ENCODE peak calls at places on chromosomes 4 and X, in five cellular contexts. L is NCI-H1417 treated with DMSO at 0.1 percent for 48 hours; R is neural progenitor cell; X is activated CD8-positive, alpha-beta memory T cell treated with anti-CD3 and anti-CD28 coated beads for 48 hours; W is GM18507. O is an unnamed sample.

GRCh38 chrX:128106630-128107029 is 54.4 kb upstream of the ACTRT1 start:
- DNase-seq in L (no peak), R (peak; percentile 49), X (no peak), W (no peak), O (no peak)

GRCh38 chr4:31613946-31614623 is 893.9 kb downstream of the PCDH7 start:
- DNase-seq in L (no peak), R (peak; percentile 21), X (no peak), W (no peak), O (no peak)

GRCh38 chr4:2910409-2910808 is 52.8 kb downstream of the NOP14 start:
- DNase-seq in L (no peak), R (peak; percentile 26), X (no peak), W (no peak), O (no peak)

GRCh38 chrX:148459343-148459742 is 41.1 kb upstream of the AFF2 start:
- DNase-seq in L (no peak), R (no peak), X (no peak), W (no peak), O (no peak)

GRCh38 chr4:160212078-160212477 is 1109.2 kb downstream of the RAPGEF2 start:
- DNase-seq in L (no peak), R (no peak), X (no peak), W (no peak), O (no peak)

GRCh38 chrX:70509078-70509477 is 64.4 kb downstream of the DLG3 start:
- DNase-seq in L (no peak), R (no peak), X (no peak), W (no peak), O (no peak)

GRCh38 chr4:67451464-67451863 is 93.8 kb downstream of the CENPC start:
- DNase-seq in L (no peak), R (no peak), X (no peak), W (no peak), O (peak; percentile 16)

GRCh38 chr4:184599492-184600135 is 49.6 kb downstream of the CASP3 start:
- DNase-seq in L (no peak), R (no peak), X (no peak), W (no peak), O (peak; percentile 78)

GRCh38 chr4:140268441-140268840 is 105.0 kb upstream of the SCOC start:
- DNase-seq in L (no peak), R (no peak), X (no peak), W (no peak), O (no peak)

GRCh38 chrX:129748265-129748664 is 9.5 kb downstream of the XPNPEP2 start:
- DNase-seq in L (no peak), R (no peak), X (no peak), W (no peak), O (peak; percentile 80)

GRCh38 chr4:26201119-26201518 is 119.7 kb upstream of the RBPJ start:
- DNase-seq in L (no peak), R (no peak), X (no peak), W (no peak), O (no peak)

GRCh38 chr4:122854860-122855259 is 28.2 kb downstream of the FGF2 start:
- DNase-seq in L (no peak), R (peak; percentile 17), X (no peak), W (no peak), O (no peak)

GRCh38 chr4:24965627-24966026 is 52.8 kb upstream of the CCDC149 start:
- DNase-seq in L (no peak), R (peak; percentile 27), X (no peak), W (no peak), O (no peak)

GRCh38 chr4:143381171-143382118 is 44.8 kb downstream of the GAB1 start:
- DNase-seq in L (no peak), R (no peak), X (no peak), W (no peak), O (peak; percentile 79)

GRCh38 chr4:78768447-78769177 is 7.5 kb upstream of the BMP2K start:
- DNase-seq in L (no peak), R (no peak), X (no peak), W (no peak), O (peak; percentile 59)

GRCh38 chr4:1241466-1241935 is 7.4 kb downstream of the CTBP1 start:
- DNase-seq in L (no peak), R (no peak), X (no peak), W (no peak), O (no peak)

GRCh38 chr4:152957437-152958185 is 21.5 kb downstream of the FHDC1 start:
- DNase-seq in L (no peak), R (no peak), X (no peak), W (no peak), O (no peak)

GRCh38 chr4:157221895-157222763 is 1.6 kb downstream of the GRIA2 start:
- DNase-seq in L (no peak), R (peak; percentile 86), X (no peak), W (no peak), O (no peak)

GRCh38 chr4:146029939-146030710 is 91.5 kb upstream of the ZNF827 start:
- DNase-seq in L (no peak), R (no peak), X (no peak), W (peak; percentile 26), O (no peak)

GRCh38 chrX:123219916-123220315 is 35.8 kb downstream of the GRIA3 start:
- DNase-seq in L (no peak), R (peak; percentile 13), X (no peak), W (no peak), O (no peak)

GRCh38 chr4:128427832-128428366 is 140.3 kb upstream of the PGRMC2 start:
- DNase-seq in L (no peak), R (no peak), X (no peak), W (no peak), O (peak; percentile 66)

GRCh38 chr4:25792200-25792791 is 70.5 kb downstream of the SEL1L3 start:
- DNase-seq in L (no peak), R (peak; percentile 46), X (no peak), W (no peak), O (peak; percentile 13)

GRCh38 chr4:153174821-153175567 is 29.2 kb upstream of the TRIM2 start:
- DNase-seq in L (no peak), R (no peak), X (no peak), W (no peak), O (no peak)

GRCh38 chr4:134952775-134953174 is 751.2 kb upstream of the PABPC4L start:
- DNase-seq in L (no peak), R (no peak), X (no peak), W (no peak), O (no peak)

GRCh38 chr4:180086480-180087170 is 2156.6 kb upstream of the TENM3 start:
- DNase-seq in L (no peak), R (no peak), X (no peak), W (no peak), O (no peak)

GRCh38 chrX:8743126-8743732 is 11.3 kb upstream of the ANOS1 start:
- DNase-seq in L (no peak), R (peak; percentile 59), X (peak; percentile 27), W (no peak), O (no peak)

GRCh38 chr4:24274401-24275035 is 309.8 kb downstream of the DHX15 start:
- DNase-seq in L (no peak), R (no peak), X (no peak), W (no peak), O (peak; percentile 1)

O was measured in HCEC 1CT.